ENCODE peak calls at places on chromosome 9, in eight cellular contexts. I is A549, P is tibial nerve, Z is stomach, H is ovary, O is sigmoid colon, C is HepG2, T is SK-N-SH. E is an unnamed sample.

GRCh38 chr9:107856633-107857032 is 367.1 kb upstream of the KLF4 start:
- DNase-seq in P (no peak), C (no peak), O (no peak), I (peak; percentile 12), T (no peak), Z (no peak), H (no peak), E (no peak)

GRCh38 chr9:129759329-129759728 is 6.5 kb upstream of the PTGES start:
- DNase-seq in H (no peak), O (no peak), P (no peak), T (no peak), I (no peak), C (no peak), Z (no peak), E (no peak)

GRCh38 chr9:134570726-134571325 is 70.8 kb upstream of the COL5A1 start:
- DNase-seq in O (peak; percentile 36), P (no peak), Z (peak; percentile 20), I (no peak), H (peak; percentile 33), T (no peak), C (no peak), E (no peak)

GRCh38 chr9:88060746-88061145 is 77.5 kb downstream of the SPATA31C2 start:
- DNase-seq in H (no peak), P (no peak), Z (no peak), T (no peak), O (no peak), C (no peak), I (no peak), E (no peak)

GRCh38 chr9:77589046-77589795 is 58.9 kb downstream of the GNA14 start:
- DNase-seq in T (no peak), P (no peak), O (no peak), C (no peak), Z (peak; percentile 35), I (peak; percentile 77), H (no peak), E (peak; percentile 34)

GRCh38 chr9:89777544-89777943 is 172.7 kb downstream of the GADD45G start:
- DNase-seq in H (no peak), P (no peak), O (no peak), Z (no peak), T (no peak), C (no peak), I (no peak), E (no peak)

GRCh38 chr9:136343121-136343883 is 16.0 kb downstream of the GPSM1 start:
- DNase-seq in I (no peak), P (no peak), H (no peak), Z (peak; percentile 59), C (no peak), O (no peak), T (no peak), E (no peak)

GRCh38 chr9:126857261-126857960 is 3.0 kb upstream of the ZBTB34 start:
- DNase-seq in T (no peak), I (no peak), P (no peak), Z (peak; percentile 78), O (no peak), H (no peak), C (no peak), E (no peak)

GRCh38 chr9:132582786-132583583 is 579 bp downstream of the BARHL1 start:
- DNase-seq in T (peak; percentile 54), I (no peak), O (no peak), P (no peak), H (no peak), Z (no peak), C (no peak), E (no peak)

GRCh38 chr9:111298831-111299603 is 31.0 kb downstream of the OR2K2 start:
- DNase-seq in I (peak; percentile 66), H (peak; percentile 45), Z (no peak), P (peak; percentile 80), O (peak; percentile 85), C (peak; percentile 22), T (peak; percentile 42), E (no peak)

GRCh38 chr9:134641989-134642384 is 384 bp downstream of the COL5A1 start:
- DNase-seq in T (peak; percentile 57), C (no peak), O (no peak), H (no peak), Z (no peak), P (no peak), I (no peak), E (no peak)

DNA sequence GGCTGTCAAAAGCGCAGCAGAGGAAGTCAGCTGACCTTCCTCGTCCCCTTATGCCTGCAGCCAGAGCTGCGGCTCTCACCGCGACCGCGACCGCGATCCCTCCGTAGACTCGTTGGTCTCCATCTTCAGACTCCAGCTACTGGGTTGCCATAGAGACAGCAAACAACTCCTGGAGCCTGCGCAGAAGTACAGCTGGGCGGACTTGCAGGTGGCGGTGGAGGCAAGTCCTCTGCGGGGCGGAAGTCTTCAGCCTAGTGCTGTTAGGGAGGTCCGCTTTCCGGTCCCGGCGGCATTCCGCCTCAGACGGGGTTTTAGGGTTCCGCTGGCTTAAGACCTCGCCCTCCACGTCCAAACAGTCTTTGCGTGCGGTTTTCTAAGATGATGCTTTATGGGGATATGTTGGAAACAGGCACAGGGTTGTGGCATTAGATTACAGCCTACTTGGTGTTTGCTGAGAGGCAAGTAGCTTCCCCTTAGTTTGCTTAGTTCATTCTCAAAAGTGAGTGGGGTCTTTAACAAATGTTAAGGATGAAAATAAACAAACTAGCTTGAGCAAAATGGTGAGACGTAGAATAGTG is at the start of gene SPAG8:
- DNase-seq in P (peak; percentile 87), T (peak; percentile 88), Z (peak; percentile 94), H (peak; percentile 94), C (peak; percentile 93), I (peak; percentile 96), O (peak; percentile 98), E (peak; percentile 97)
- TF ChIP-seq EP300 in P (peak; percentile 75), T (no peak), Z (no peak), H (no peak), C (peak; percentile 36), I (no peak), O (no peak), E (no peak)

DNA sequence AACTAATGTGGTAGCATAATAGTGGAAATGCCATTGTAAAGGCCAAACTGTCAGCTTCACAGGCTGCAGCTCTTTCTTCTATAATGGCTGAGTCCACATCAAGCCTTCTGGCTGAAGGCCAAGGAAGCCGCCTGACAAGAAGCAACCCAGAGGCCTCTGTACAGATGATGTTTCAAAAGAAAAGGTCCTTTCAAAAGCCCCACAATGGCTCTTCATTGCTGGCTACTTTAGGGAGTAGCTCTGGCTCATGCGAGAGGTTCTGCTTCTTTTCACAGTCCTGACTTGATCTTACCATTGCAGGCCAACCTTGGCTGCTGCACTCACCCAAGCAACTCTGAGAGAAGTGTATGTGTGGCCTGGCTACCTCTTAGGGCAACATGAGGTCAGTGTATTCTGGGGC is 54.5 kb upstream of the EQTN start:
- DNase-seq in C (no peak), H (no peak), O (peak; percentile 91), P (no peak), Z (no peak), T (no peak), I (no peak), E (no peak)
- H3K27ac ChIP-seq in C (no peak overlapping the region), H (no peak overlapping the region), O (peak overlapping the region; percentile 75), P (no peak overlapping the region), Z (peak overlapping the region; percentile 28), T (peak overlapping the region; percentile 11), I (no peak overlapping the region), E (no peak overlapping the region)

DNA sequence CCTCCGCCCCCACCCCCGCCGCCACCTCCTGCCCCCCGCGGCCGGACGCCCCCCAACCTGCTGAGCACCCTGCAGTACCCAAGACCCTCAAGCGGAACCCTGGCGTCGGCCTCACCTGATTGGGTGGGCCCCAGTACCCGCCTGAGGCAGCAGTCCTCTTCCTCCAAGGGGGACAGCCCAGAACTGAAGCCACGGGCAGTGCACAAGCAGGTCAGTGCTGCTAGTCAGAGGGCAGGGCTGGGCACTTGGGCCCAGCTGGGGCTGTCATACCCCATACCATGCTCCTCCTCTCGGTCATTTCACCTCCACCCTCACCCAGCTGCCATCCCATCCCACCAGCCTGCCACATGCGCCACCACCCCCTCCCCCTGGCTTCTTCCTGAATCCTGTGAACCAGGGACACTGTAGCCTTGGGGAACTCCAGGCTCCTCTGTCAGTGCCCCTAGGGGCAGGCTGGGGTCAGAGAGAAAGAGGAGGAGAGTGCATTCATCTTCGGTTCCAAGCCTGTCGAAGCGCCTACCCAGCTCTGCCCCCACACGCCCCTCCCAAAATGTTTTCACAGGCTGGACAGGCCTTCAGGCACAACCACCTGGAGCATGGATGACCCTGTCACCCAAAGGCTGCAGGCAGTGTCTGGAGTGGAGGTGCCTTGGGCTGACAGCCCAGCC is 122.0 kb downstream of the DAB2IP start:
- DNase-seq in P (no peak), T (no peak), C (no peak), H (peak; percentile 28), O (peak; percentile 47), I (no peak), Z (no peak), E (no peak)
- H3K9me3 ChIP-seq in P (no peaks in the 10 kb centered on the region), T (peaks cover 6% of the 10 kb centered on the region), C (no peaks in the 10 kb centered on the region), H (no peaks in the 10 kb centered on the region), O (no peaks in the 10 kb centered on the region), I (peaks cover 2% of the 10 kb centered on the region), Z (peaks cover 6% of the 10 kb centered on the region), E (no peaks in the 10 kb centered on the region)

DNA sequence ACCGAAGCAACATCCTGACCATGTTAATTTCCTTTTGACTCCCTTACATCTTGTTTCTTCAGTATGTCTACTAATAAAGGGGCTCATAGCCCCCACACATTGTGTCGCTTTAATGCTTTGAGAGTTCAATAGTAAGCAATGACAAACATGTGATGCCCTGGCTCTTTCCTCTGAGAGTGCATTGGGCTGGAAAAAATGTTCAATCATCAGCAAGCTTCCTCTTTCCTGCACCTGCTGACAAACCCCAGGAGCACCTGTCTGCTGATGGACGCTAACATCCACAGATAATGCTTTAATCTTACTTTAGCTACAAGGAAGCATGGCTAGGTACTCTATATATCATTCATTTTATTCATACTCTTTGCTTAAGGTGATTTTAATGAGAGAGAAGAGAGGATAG is 242.4 kb downstream of the SMARCA2 start:
- DNase-seq in C (no peak), H (no peak), T (no peak), P (no peak), Z (no peak), I (no peak), O (no peak), E (no peak)
- TF ChIP-seq EP300 in C (no peak), H (no peak), T (no peak), P (no peak), Z (no peak), I (no peak), O (no peak), E (no peak)

DNA sequence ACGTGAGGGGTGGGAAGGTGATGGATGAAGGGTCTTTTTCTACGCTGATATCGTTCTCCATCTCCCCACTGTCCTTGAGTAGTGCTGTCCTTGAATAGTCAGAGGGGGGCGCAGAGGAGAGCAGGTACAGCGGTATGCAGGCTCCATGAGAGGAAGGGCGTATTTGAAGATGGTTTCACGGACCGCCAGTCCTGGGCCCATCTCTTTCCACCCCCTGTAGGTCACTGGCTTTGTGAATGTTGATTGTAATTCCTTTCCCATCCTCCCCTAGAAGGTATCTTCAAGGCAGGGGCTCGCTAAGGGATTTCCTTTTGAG is 40.8 kb upstream of the DAB2IP start:
- DNase-seq in P (no peak), I (no peak), C (no peak), T (no peak), O (no peak), Z (no peak), H (no peak), E (no peak)
- H3K27ac ChIP-seq in P (no peak overlapping the region), I (peak overlapping the region; percentile 20), C (no peak overlapping the region), T (no peak overlapping the region), O (peak overlapping the region; percentile 81), Z (peak overlapping the region; percentile 72), H (no peak overlapping the region), E (peak overlapping the region; percentile 73)

GRCh38 chr9:96769989-96770388 is 7.9 kb downstream of the ZNF510 start:
- DNase-seq in Z (no peak), P (no peak), H (no peak), T (no peak), I (no peak), O (no peak), C (no peak), E (no peak)
- H3K9me3 ChIP-seq in Z (peaks cover 74% of the 10 kb centered on the region), P (no peaks in the 10 kb centered on the region), H (peaks cover 3% of the 10 kb centered on the region), T (peaks cover 43% of the 10 kb centered on the region), I (peaks cover 94% of the 10 kb centered on the region), O (peaks cover 12% of the 10 kb centered on the region), C (peaks cover 68% of the 10 kb centered on the region), E (peaks cover 68% of the 10 kb centered on the region)

E was measured in esophagus muscularis mucosa.